ENCODE peak calls at places on chromosome 19, in eight cellular contexts. H, F, Q, P, C, M, N and D are unnamed samples.

GRCh38 chr19:29091127-29091526 is 121.8 kb downstream of the UQCRFS1 start:
- DNase-seq in H (no peak), F (no peak), Q (no peak), P (no peak), C (no peak), M (no peak), N (no peak), D (no peak)

GRCh38 chr19:48290923-48291700 is 21.2 kb downstream of the ZNF114 start:
- DNase-seq in H (peak), F (peak), Q (peak), P (no peak), C (peak), M (peak), N (peak), D (peak)

GRCh38 chr19:10548746-10549276 is 5.1 kb downstream of the ATG4D start:
- DNase-seq in H (no peak), F (no peak), Q (no peak), P (no peak), C (no peak), M (no peak), N (no peak), D (no peak)

GRCh38 chr19:15280915-15281683 is 48.9 kb upstream of the EPHX3 start:
- DNase-seq in H (peak), F (peak), Q (no peak), P (no peak), C (no peak), M (no peak), N (no peak), D (no peak)

GRCh38 chr19:47156861-47157454 is 26.3 kb downstream of the SAE1 start:
- DNase-seq in H (no peak), F (no peak), Q (no peak), P (peak), C (no peak), M (no peak), N (peak), D (no peak)

GRCh38 chr19:13668964-13669363 is 95.4 kb upstream of the MRI1 start:
- DNase-seq in H (no peak), F (no peak), Q (no peak), P (no peak), C (no peak), M (no peak), N (no peak), D (no peak)

GRCh38 chr19:39111593-39112199 is 13.9 kb upstream of the PAK4 start:
- DNase-seq in H (no peak), F (no peak), Q (no peak), P (no peak), C (no peak), M (no peak), N (no peak), D (no peak)

GRCh38 chr19:49149652-49150105 is 5.5 kb downstream of the HRC start:
- DNase-seq in H (no peak), F (peak), Q (no peak), P (peak), C (no peak), M (no peak), N (no peak), D (no peak)

GRCh38 chr19:7926021-7926726 is at the start of gene CTXN1:
- DNase-seq in H (peak), F (peak), Q (peak), P (no peak), C (no peak), M (peak), N (peak), D (peak)

GRCh38 chr19:53333071-53333465 is 481 bp upstream of the ZNF845 start:
- DNase-seq in H (peak), F (peak), Q (peak), P (no peak), C (no peak), M (no peak), N (peak), D (no peak)

GRCh38 chr19:4069331-4069959 is 2.7 kb upstream of the ZBTB7A start:
- DNase-seq in H (peak), F (no peak), Q (no peak), P (no peak), C (no peak), M (peak), N (peak), D (peak)

GRCh38 chr19:51320258-51320657 is 8.8 kb downstream of the IGLON5 start:
- DNase-seq in H (no peak), F (no peak), Q (no peak), P (no peak), C (no peak), M (no peak), N (no peak), D (no peak)

GRCh38 chr19:50542825-50543428 is 25.3 kb downstream of the LRRC4B start:
- DNase-seq in H (no peak), F (no peak), Q (no peak), P (no peak), C (no peak), M (no peak), N (no peak), D (no peak)

GRCh38 chr19:2032296-2032941 is 16.9 kb upstream of the BTBD2 start:
- DNase-seq in H (peak), F (peak), Q (no peak), P (peak), C (no peak), M (peak), N (peak), D (peak)

GRCh38 chr19:5832049-5832448 is 7.5 kb downstream of the FUT6 start:
- DNase-seq in H (no peak), F (no peak), Q (no peak), P (no peak), C (no peak), M (no peak), N (no peak), D (no peak)

GRCh38 chr19:5621945-5622464 is 571 bp downstream of the SAFB2 start:
- DNase-seq in H (no peak), F (no peak), Q (no peak), P (no peak), C (peak), M (no peak), N (peak), D (no peak)

GRCh38 chr19:6126335-6126974 is 9.0 kb upstream of the ACSBG2 start:
- DNase-seq in H (no peak), F (peak), Q (no peak), P (peak), C (no peak), M (no peak), N (peak), D (no peak)

GRCh38 chr19:14425696-14426138 is 6.6 kb upstream of the DDX39A start:
- DNase-seq in H (no peak), F (no peak), Q (no peak), P (no peak), C (no peak), M (no peak), N (no peak), D (no peak)

GRCh38 chr19:58128041-58128685 is 22.4 kb downstream of the ZNF329 start:
- DNase-seq in H (no peak), F (no peak), Q (no peak), P (no peak), C (no peak), M (no peak), N (no peak), D (no peak)

GRCh38 chr19:48873476-48874308 is 1.5 kb downstream of the PPP1R15A start:
- DNase-seq in H (no peak), F (peak), Q (no peak), P (peak), C (no peak), M (no peak), N (no peak), D (no peak)

GRCh38 chr19:7983286-7983950 is 22.0 kb downstream of the ELAVL1 start:
- DNase-seq in H (no peak), F (no peak), Q (no peak), P (no peak), C (no peak), M (no peak), N (no peak), D (no peak)

GRCh38 chr19:33064778-33065550 is at the start of gene RHPN2:
- DNase-seq in H (peak), F (peak), Q (no peak), P (no peak), C (no peak), M (no peak), N (peak), D (peak)

GRCh38 chr19:39188960-39189359 is 7.8 kb upstream of the NCCRP1 start:
- DNase-seq in H (no peak), F (no peak), Q (no peak), P (no peak), C (no peak), M (no peak), N (no peak), D (no peak)

GRCh38 chr19:46181386-46181774 is 33.3 kb downstream of the IGFL2 start:
- DNase-seq in H (no peak), F (no peak), Q (no peak), P (no peak), C (no peak), M (no peak), N (peak), D (no peak)

GRCh38 chr19:17292301-17293074 is 10.7 kb downstream of the ABHD8 start:
- DNase-seq in H (peak), F (peak), Q (peak), P (peak), C (peak), M (peak), N (peak), D (peak)

GRCh38 chr19:7921302-7921954 is 1.3 kb downstream of the SNAPC2 start:
- DNase-seq in H (no peak), F (no peak), Q (no peak), P (no peak), C (no peak), M (no peak), N (no peak), D (no peak)

GRCh38 chr19:51431124-51431523 is 13.7 kb upstream of the SIGLEC10 start:
- DNase-seq in H (no peak), F (no peak), Q (no peak), P (peak), C (no peak), M (no peak), N (no peak), D (no peak)

GRCh38 chr19:40530091-40530901 is 46.4 kb upstream of the SHKBP1 start:
- DNase-seq in H (no peak), F (no peak), Q (no peak), P (no peak), C (no peak), M (no peak), N (peak), D (no peak)